ENCODE peak calls at places on chromosomes 6 and 20, in four cellular contexts. One of them, this sample, is unnamed.

GRCh38 chr20:53621482-53622246 is 28.0 kb upstream of the ZNF217 start:
- DNase-seq in H9: no peak
- DNase-seq in A673: peak; percentile 81
- DNase-seq in left ventricle myocardium inferior: peak; percentile 35
- DNase-seq in this sample: peak; percentile 66

GRCh38 chr6:87837444-87837843 is 135.4 kb upstream of the AKIRIN2 start:
- DNase-seq in H9: no peak
- DNase-seq in A673: no peak
- DNase-seq in left ventricle myocardium inferior: no peak
- DNase-seq in this sample: no peak

GRCh38 chr6:40371621-40372020 is 215.5 kb downstream of the LRFN2 start:
- DNase-seq in H9: no peak
- DNase-seq in A673: no peak
- DNase-seq in left ventricle myocardium inferior: no peak
- DNase-seq in this sample: no peak

GRCh38 chr6:98824907-98825601 is 9.3 kb upstream of the POU3F2 start:
- DNase-seq in H9: peak; percentile 71
- DNase-seq in A673: no peak
- DNase-seq in left ventricle myocardium inferior: no peak
- DNase-seq in this sample: no peak

GRCh38 chr6:20954325-20954724 is 420.1 kb downstream of the CDKAL1 start:
- DNase-seq in H9: no peak
- DNase-seq in A673: no peak
- DNase-seq in left ventricle myocardium inferior: no peak
- DNase-seq in this sample: no peak

GRCh38 chr6:47456536-47456975 is 21.0 kb upstream of the CD2AP start:
- DNase-seq in H9: no peak
- DNase-seq in A673: no peak
- DNase-seq in left ventricle myocardium inferior: no peak
- DNase-seq in this sample: no peak

GRCh38 chr6:31053873-31054272 is 43.6 kb downstream of the MUC22 start:
- DNase-seq in H9: no peak
- DNase-seq in A673: peak; percentile 67
- DNase-seq in left ventricle myocardium inferior: peak; percentile 28
- DNase-seq in this sample: no peak

GRCh38 chr20:8782804-8783203 is 286.1 kb upstream of the PLCB4 start:
- DNase-seq in H9: no peak
- DNase-seq in A673: peak; percentile 41
- DNase-seq in left ventricle myocardium inferior: no peak
- DNase-seq in this sample: no peak

GRCh38 chr20:56234110-56234509 is 14.4 kb upstream of the MC3R start:
- DNase-seq in H9: no peak
- DNase-seq in A673: no peak
- DNase-seq in left ventricle myocardium inferior: no peak
- DNase-seq in this sample: no peak

DNA sequence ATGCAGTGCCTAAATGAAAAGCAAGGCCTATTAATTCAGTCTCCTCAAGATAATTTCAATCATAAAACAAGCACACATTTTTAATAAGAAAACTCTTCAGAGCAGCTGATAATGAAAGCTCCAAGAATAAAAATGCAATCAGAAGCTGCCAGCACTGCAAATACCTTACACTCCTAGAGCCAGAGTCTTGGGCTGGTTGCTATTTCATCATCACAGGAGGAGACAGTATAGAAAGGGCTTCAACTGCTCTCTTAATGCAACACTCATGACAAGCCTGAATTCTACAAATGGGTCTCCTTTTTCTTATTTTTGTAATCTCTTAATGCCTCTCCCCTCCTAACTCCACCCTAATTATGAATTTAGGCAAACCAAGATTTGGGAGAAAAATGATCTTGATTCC is 11.2 kb upstream of the MC3R start:
- DNase-seq in H9: no peak
- DNase-seq in A673: no peak
- DNase-seq in left ventricle myocardium inferior: no peak
- DNase-seq in this sample: no peak
- H3K9me3 ChIP-seq in H9: peaks cover 78% of the 10 kb centered on the region
- H3K9me3 ChIP-seq in A673: peaks cover 5% of the 10 kb centered on the region
- H3K9me3 ChIP-seq in left ventricle myocardium inferior: peaks cover 31% of the 10 kb centered on the region
- H3K9me3 ChIP-seq in this sample: no peaks in the 10 kb centered on the region

DNA sequence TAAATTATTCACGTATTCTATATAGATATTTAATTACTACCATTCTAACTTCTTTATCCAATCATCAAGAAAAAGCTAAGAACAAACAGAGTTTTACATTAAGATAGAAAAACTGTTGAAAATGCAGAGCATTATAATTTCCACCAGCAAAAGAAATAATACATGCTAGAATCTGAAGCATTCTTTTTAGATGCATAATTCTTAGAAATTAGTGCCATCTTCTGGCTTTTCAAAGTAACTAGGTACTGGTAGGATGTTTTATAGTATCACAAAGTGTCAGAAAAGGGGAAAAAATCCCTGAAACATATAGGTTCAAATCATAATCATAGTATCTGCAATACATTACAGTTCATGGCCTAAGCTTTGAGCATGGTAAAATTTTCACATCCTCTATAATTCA is 178.9 kb downstream of the PHF3 start:
- DNase-seq in H9: no peak
- DNase-seq in A673: peak; percentile 18
- DNase-seq in left ventricle myocardium inferior: no peak
- DNase-seq in this sample: no peak
- TF ChIP-seq CTCF in H9: no peak
- TF ChIP-seq CTCF in A673: peak; percentile 31
- TF ChIP-seq CTCF in left ventricle myocardium inferior: no peak
- TF ChIP-seq CTCF in this sample: no peak

DNA sequence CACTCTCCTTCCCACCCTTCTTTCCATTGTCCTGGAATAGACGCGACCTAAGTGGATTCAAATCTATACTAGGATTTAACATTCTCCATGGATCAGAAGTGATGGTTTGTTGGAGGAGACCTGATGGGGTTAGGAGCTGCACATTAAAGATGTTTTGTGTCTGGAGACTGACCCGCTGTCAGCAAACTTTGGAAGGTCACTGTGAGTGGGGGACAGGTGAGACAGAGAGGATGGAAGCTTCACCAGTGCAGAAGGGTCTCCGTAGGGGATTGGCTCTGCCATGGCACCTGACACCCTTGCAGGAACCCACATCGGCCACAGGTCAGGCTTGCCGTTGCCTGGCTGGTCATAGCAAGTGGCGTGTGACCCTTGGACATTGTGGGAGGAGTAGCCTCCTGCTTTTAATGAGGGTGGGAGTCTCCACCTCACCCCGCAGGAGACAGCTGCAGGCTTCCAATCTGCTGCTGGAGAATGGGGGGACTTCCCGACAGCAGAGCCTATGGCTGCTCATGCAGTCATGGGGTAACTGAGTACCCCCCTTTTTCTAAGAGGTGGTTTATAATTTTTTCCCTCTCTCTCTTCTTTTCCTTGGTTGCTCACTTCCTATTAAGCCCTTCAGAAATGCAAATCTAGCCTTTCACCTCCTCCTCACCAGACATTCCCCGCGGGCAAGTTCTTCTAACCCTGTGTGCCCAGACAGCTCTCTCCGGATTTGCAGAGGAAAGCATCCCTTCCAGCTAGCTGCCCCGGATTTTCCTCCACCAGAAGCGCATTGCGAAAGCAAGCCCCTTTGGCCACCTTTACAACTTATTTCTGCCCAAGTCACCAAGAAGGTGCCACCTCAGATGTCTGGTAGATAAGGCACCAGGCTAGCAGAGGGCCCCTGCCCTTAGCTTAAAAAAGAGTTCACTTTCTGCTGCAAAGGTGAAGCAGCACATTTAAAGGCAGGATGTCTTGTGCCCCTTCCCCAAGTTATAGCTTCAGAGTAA is 53.5 kb downstream of the DACT2 start:
- DNase-seq in H9: no peak
- DNase-seq in A673: no peak
- DNase-seq in left ventricle myocardium inferior: no peak
- DNase-seq in this sample: no peak
- H3K9me3 ChIP-seq in H9: no peaks in the 10 kb centered on the region
- H3K9me3 ChIP-seq in A673: no peaks in the 10 kb centered on the region
- H3K9me3 ChIP-seq in left ventricle myocardium inferior: no peaks in the 10 kb centered on the region
- H3K9me3 ChIP-seq in this sample: no peaks in the 10 kb centered on the region

DNA sequence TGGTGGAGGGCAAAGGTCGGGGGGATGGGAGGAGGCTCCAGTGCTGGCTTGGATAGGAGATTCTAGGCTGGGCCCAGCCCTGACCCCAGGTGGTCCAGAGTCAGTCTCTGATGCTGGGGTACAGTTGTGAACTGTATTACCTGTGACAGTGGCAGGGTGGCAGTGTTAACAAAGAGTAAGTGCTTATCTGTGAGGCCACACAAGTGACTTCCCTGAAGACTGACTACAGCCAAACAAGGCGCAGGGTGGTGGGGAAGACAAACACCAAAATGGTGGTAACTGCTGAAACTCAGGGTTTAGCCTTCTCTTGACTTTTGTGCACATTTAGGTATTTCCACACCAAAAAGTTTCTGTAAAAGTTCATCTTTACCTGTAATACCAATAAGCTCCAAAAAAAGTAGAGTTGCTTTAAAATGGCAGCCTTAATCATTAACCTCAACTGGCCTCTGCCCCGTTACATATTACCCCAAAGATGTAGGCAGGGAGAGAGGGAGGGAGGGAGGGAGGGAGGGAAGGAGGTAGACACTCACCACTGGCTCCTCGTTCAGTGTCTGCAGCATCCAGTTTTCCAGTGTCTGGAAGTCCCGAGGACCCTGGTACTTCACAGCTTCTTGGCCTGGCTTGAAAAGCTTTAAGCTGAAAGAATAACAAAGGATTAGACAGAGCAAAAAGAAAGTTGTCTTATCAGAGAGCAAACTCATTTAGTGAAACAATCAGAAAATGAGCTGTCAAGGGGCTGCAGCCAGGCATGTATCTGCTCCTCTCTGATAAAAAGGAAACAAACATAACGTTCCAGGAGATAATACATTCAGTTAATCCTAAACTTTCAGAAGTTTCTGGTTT is 11.3 kb downstream of the TXNDC5 start:
- DNase-seq in H9: no peak
- DNase-seq in A673: no peak
- DNase-seq in left ventricle myocardium inferior: no peak
- DNase-seq in this sample: peak; percentile 28
- TF ChIP-seq CTCF in H9: peak; percentile 35
- TF ChIP-seq CTCF in A673: peak; percentile 24
- TF ChIP-seq CTCF in left ventricle myocardium inferior: peak; percentile 18
- TF ChIP-seq CTCF in this sample: peak; percentile 28

GRCh38 chr20:59705651-59706101 is 101.3 kb downstream of the PHACTR3 start:
- DNase-seq in H9: peak; percentile 42
- DNase-seq in A673: no peak
- DNase-seq in left ventricle myocardium inferior: no peak
- DNase-seq in this sample: no peak
- H3K9me3 ChIP-seq in H9: peaks cover 11% of the 10 kb centered on the region
- H3K9me3 ChIP-seq in A673: no peaks in the 10 kb centered on the region
- H3K9me3 ChIP-seq in left ventricle myocardium inferior: no peaks in the 10 kb centered on the region
- H3K9me3 ChIP-seq in this sample: no peaks in the 10 kb centered on the region

This sample was measured in hepatocyte.